ENCODE peak calls at places on chromosomes 13 and 19, in ten cellular contexts. H is esophagus squamous epithelium, G is heart left ventricle, J is cardiac muscle cell, I is tibial artery, C is IMR-90, F is heart right ventricle, R is stomach, M is iPS DF 6.9, A is neural progenitor cell. N is an unnamed sample.

GRCh38 chr19:43739836-43740235 is 14.9 kb downstream of the SMG9 start:
- DNase-seq in H (no peak), G (no peak), J (no peak), I (no peak), C (no peak), F (no peak), R (peak; percentile 67), M (no peak), A (no peak), N (no peak)

GRCh38 chr13:81017525-81018152 is 676.7 kb upstream of the SPRY2 start:
- DNase-seq in H (no peak), G (no peak), J (peak; percentile 67), I (no peak), C (peak; percentile 25), F (no peak), R (no peak), M (no peak), A (peak; percentile 70), N (no peak)

GRCh38 chr19:21848706-21849105 is 12.7 kb upstream of the ZNF43 start:
- DNase-seq in H (no peak), G (no peak), J (no peak), I (no peak), C (peak; percentile 31), F (no peak), R (no peak), M (no peak), A (no peak), N (peak; percentile 33)

GRCh38 chr19:13014101-13014920 is 19.0 kb downstream of the NFIX start:
- DNase-seq in H (no peak), G (no peak), J (no peak), I (no peak), C (no peak), F (no peak), R (no peak), M (no peak), A (peak; percentile 82), N (no peak)

GRCh38 chr13:32261567-32261966 is 53.6 kb downstream of the ZAR1L start:
- DNase-seq in H (no peak), G (peak; percentile 88), J (peak; percentile 26), I (peak; percentile 87), C (peak; percentile 92), F (peak; percentile 58), R (peak; percentile 41), M (no peak), A (no peak), N (peak; percentile 72)

GRCh38 chr19:1862068-1862423 is 1.3 kb downstream of the KLF16 start:
- DNase-seq in H (no peak), G (no peak), J (no peak), I (no peak), C (no peak), F (no peak), R (no peak), M (no peak), A (peak; percentile 46), N (no peak)

GRCh38 chr13:45191874-45192273 is 9.0 kb downstream of the KCTD4 start:
- DNase-seq in H (no peak), G (no peak), J (no peak), I (no peak), C (no peak), F (no peak), R (no peak), M (no peak), A (no peak), N (no peak)

GRCh38 chr13:110407021-110407420 is 99.9 kb downstream of the COL4A2 start:
- DNase-seq in H (no peak), G (no peak), J (no peak), I (no peak), C (no peak), F (no peak), R (no peak), M (no peak), A (no peak), N (no peak)

DNA sequence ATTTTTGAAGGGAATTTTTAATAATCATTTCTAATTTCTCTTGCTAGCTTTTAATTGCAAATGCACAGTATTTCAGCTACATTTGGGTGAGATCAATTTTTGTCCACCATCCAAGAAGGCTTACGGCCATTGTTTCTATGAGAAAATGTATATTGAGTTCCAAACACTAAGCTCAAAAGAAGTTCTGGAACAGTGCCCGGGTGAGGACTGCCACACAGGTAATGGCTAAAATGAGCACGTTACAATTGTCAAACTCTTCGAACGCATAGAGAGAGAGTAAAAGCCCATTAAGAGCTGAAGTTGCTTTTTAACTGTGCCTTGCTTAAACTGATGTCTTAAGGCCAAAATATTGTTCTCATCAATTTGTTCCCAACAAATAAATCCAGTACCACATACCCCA is 755.0 kb downstream of the DIAPH3 start:
- DNase-seq in H (no peak), G (no peak), J (no peak), I (no peak), C (no peak), F (no peak), R (peak; percentile 31), M (no peak), A (no peak), N (no peak)
- H3K27ac ChIP-seq in H (no peak overlapping the region), G (no peak overlapping the region), J (no peak overlapping the region), I (no peak overlapping the region), C (no peak overlapping the region), F (no peak overlapping the region), R (peak overlapping the region; percentile 61), M (no peak overlapping the region), A (peak overlapping the region; percentile 44), N (no peak overlapping the region)

DNA sequence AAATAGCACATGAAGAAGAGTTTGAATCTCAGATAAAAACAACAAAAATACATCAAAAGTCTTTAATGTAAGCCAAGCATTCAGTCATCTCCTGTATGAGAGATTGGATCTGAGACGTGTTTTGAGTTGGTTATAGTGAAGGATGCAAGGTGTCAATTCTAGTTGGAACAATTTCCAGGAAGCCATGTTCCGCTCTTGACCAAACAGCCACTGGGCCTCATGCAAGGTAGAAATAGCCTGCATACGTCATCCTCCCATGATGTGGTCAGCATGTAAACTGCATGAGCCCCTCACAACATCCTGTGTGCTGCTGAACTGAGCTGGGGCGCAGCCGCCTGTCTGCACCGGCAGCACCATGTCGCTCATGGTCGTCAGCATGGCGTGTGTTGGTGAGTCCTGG is at the start of gene KIR3DL3:
- DNase-seq in H (no peak), G (no peak), J (no peak), I (no peak), C (no peak), F (no peak), R (no peak), M (no peak), A (no peak), N (no peak)
- H3K9me3 ChIP-seq in H (peaks cover 15% of the 10 kb centered on the region), G (peaks cover 2% of the 10 kb centered on the region), J (no peaks in the 10 kb centered on the region), I (peaks cover 11% of the 10 kb centered on the region), C (peaks cover 31% of the 10 kb centered on the region), F (peaks cover 31% of the 10 kb centered on the region), R (peaks cover 31% of the 10 kb centered on the region), M (peaks cover 10% of the 10 kb centered on the region), A (peaks cover 18% of the 10 kb centered on the region), N (peaks cover 17% of the 10 kb centered on the region)

GRCh38 chr19:39829702-39830275 is 4.2 kb downstream of the DYRK1B start:
- DNase-seq in H (no peak), G (no peak), J (no peak), I (no peak), C (peak; percentile 34), F (no peak), R (no peak), M (no peak), A (no peak), N (no peak)

GRCh38 chr19:39831679-39832078 is 2.3 kb downstream of the DYRK1B start:
- DNase-seq in H (no peak), G (no peak), J (no peak), I (no peak), C (no peak), F (no peak), R (no peak), M (no peak), A (no peak), N (no peak)

GRCh38 chr19:39830406-39830805 is 3.6 kb downstream of the DYRK1B start:
- DNase-seq in H (no peak), G (no peak), J (no peak), I (no peak), C (no peak), F (no peak), R (no peak), M (no peak), A (no peak), N (no peak)

GRCh38 chr19:39832341-39833083 is 1.4 kb downstream of the DYRK1B start:
- DNase-seq in H (no peak), G (no peak), J (no peak), I (no peak), C (no peak), F (no peak), R (no peak), M (no peak), A (no peak), N (no peak)

GRCh38 chr19:39830847-39831246 is 3.1 kb downstream of the DYRK1B start:
- DNase-seq in H (no peak), G (no peak), J (no peak), I (no peak), C (no peak), F (no peak), R (no peak), M (no peak), A (no peak), N (no peak)
- H3K27ac ChIP-seq in H (no peak overlapping the region), G (no peak overlapping the region), J (no peak overlapping the region), I (no peak overlapping the region), C (no peak overlapping the region), F (no peak overlapping the region), R (no peak overlapping the region), M (no peak overlapping the region), A (no peak overlapping the region), N (no peak overlapping the region)

GRCh38 chr19:58000677-58001076 is 1.9 kb downstream of the ZNF606 start:
- DNase-seq in H (no peak), G (no peak), J (no peak), I (no peak), C (no peak), F (no peak), R (no peak), M (no peak), A (no peak), N (no peak)

GRCh38 chr19:58002384-58003152 is at the start of gene ZNF606:
- DNase-seq in H (peak; percentile 18), G (peak; percentile 92), J (peak; percentile 93), I (peak; percentile 90), C (peak; percentile 84), F (peak; percentile 89), R (peak; percentile 89), M (peak; percentile 61), A (peak; percentile 96), N (peak; percentile 85)

GRCh38 chr19:58001895-58002369 is 688 bp downstream of the ZNF606 start:
- DNase-seq in H (no peak), G (no peak), J (peak; percentile 45), I (no peak), C (peak; percentile 5), F (no peak), R (no peak), M (no peak), A (no peak), N (no peak)

GRCh38 chr19:58007285-58007684 is 4.7 kb upstream of the ZNF606 start:
- DNase-seq in H (no peak), G (no peak), J (peak; percentile 34), I (no peak), C (no peak), F (no peak), R (no peak), M (no peak), A (no peak), N (no peak)

DNA sequence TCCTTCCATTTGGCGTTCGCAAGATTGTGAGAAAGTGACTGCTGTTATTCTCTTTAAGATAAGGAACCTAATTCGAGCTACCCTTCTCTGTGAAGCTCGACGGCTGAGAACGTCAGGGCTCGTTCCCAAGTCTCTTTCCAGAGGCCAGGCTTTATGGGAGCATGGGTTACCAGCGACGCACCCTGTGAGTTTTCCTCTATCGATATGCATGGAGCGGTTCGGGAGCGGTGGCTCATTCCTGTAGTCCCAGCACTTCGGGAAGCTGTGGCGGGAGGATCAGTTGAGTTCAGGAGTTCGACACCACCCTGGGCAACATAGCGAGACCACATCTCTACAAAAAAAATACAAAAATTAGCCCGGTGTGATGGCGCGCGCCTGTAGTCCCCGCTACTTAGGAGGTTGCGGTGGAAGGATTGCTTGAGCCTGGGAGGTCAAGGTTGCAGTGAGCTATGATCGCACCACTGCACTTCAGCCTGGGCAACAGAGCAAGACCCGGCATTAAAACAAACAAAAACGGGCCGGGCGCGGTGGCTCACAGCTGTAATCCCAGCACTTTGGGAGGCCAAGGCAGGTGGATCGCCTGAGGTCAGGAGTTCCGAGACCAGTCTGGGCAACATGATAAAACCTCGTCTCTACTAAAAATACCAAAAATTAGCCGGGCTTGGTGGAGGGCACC is 671 bp upstream of the ZNF606 start:
- DNase-seq in H (no peak), G (no peak), J (peak; percentile 42), I (no peak), C (no peak), F (no peak), R (no peak), M (no peak), A (no peak), N (no peak)
- H3K9me3 ChIP-seq in H (peaks cover 82% of the 10 kb centered on the region), G (no peaks in the 10 kb centered on the region), J (no peaks in the 10 kb centered on the region), I (peaks cover 60% of the 10 kb centered on the region), C (peaks cover 58% of the 10 kb centered on the region), F (no peaks in the 10 kb centered on the region), R (peaks cover 81% of the 10 kb centered on the region), M (no peaks in the 10 kb centered on the region), A (peaks cover 26% of the 10 kb centered on the region), N (peaks cover 56% of the 10 kb centered on the region)